ENCODE peak calls at places on chromosomes 4 and X, in ten cellular contexts. D is psoas muscle; O is tibial artery; L is CD8-positive, alpha-beta T cell; K is left lung; E is mammary epithelial cell; T is uterus; N is GM23338; S is effector memory CD4-positive, alpha-beta T cell; G is PC-3. P is an unnamed sample.

GRCh38 chr4:17912011-17912410 is 101.2 kb downstream of the NCAPG start:
- DNase-seq in D (peak; percentile 38), O (no peak), L (no peak), K (no peak), E (no peak), T (no peak), N (no peak), S (no peak), G (no peak), P (no peak)

GRCh38 chrX:78800114-78800513 is 52.6 kb downstream of the LPAR4 start:
- DNase-seq in D (no peak), O (no peak), L (no peak), K (no peak), E (no peak), T (no peak), N (no peak), S (no peak), G (no peak), P (no peak)

GRCh38 chr4:113371061-113371460 is 321.6 kb downstream of the ANK2 start:
- DNase-seq in D (no peak), O (no peak), L (no peak), K (no peak), E (no peak), T (no peak), N (no peak), S (no peak), G (no peak), P (no peak)

GRCh38 chr4:118909173-118909956 is 20.7 kb downstream of the SYNPO2 start:
- DNase-seq in D (no peak), O (no peak), L (no peak), K (no peak), E (no peak), T (no peak), N (no peak), S (no peak), G (no peak), P (no peak)

GRCh38 chr4:140252742-140253555 is 99.0 kb upstream of the MAML3 start:
- DNase-seq in D (peak; percentile 83), O (peak; percentile 82), L (peak; percentile 80), K (peak; percentile 95), E (peak; percentile 58), T (peak; percentile 82), N (peak; percentile 74), S (no peak), G (peak; percentile 78), P (peak; percentile 87)

GRCh38 chr4:6154875-6155274 is 45.5 kb downstream of the JAKMIP1 start:
- DNase-seq in D (no peak), O (no peak), L (no peak), K (no peak), E (no peak), T (no peak), N (peak; percentile 21), S (no peak), G (no peak), P (no peak)

GRCh38 chrX:101744085-101744484 is 84.4 kb upstream of the ARMCX2 start:
- DNase-seq in D (no peak), O (no peak), L (no peak), K (no peak), E (no peak), T (no peak), N (no peak), S (no peak), G (no peak), P (no peak)

GRCh38 chr4:164304861-164305260 is 449.1 kb upstream of the SMIM31 start:
- DNase-seq in D (no peak), O (no peak), L (no peak), K (no peak), E (peak; percentile 35), T (no peak), N (no peak), S (no peak), G (peak; percentile 72), P (no peak)

GRCh38 chr4:52051213-52051614 is at the start of gene SPATA18:
- DNase-seq in D (peak; percentile 57), O (no peak), L (no peak), K (peak; percentile 73), E (peak; percentile 41), T (peak; percentile 43), N (peak; percentile 12), S (no peak), G (no peak), P (no peak)

GRCh38 chrX:46574941-46575381 is 1.4 kb downstream of the CHST7 start:
- DNase-seq in D (no peak), O (no peak), L (peak; percentile 55), K (peak; percentile 85), E (peak; percentile 51), T (no peak), N (peak; percentile 37), S (peak; percentile 10), G (no peak), P (no peak)
- H3K4me3 ChIP-seq in D (peak overlapping the region; percentile 66), O (peak overlapping the region; percentile 73), L (peak overlapping the region; percentile 63), K (peak overlapping the region; percentile 21), E (peak overlapping the region; percentile 42), T (peak overlapping the region; percentile 34), N (peak overlapping the region; percentile 73), S (peak overlapping the region; percentile 60), G (peak overlapping the region; percentile 94), P (peak overlapping the region; percentile 66)

DNA sequence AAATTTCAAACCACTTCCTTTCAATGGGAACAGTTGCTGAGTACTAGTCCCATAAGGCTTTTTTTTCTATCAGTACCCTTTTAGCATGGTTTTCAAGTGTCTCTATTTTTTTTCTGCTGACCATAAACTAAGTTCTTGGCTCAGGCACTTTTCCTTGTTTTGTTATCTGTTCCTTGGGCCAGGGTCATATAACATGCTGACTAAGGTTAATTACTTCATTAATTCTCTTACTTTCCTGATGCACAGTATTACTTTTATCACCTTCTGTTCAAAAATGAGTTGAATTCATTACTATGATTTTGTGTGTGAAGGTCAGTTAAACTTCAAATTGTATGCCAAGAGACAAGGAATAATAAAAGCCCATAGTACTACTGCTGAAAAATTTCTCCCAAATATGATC is 19.7 kb upstream of the BTC start:
- DNase-seq in D (no peak), O (no peak), L (no peak), K (no peak), E (no peak), T (no peak), N (no peak), S (no peak), G (no peak), P (no peak)
- H3K36me3 ChIP-seq in D (no peaks in the 10 kb centered on the region), O (no peaks in the 10 kb centered on the region), L (no peaks in the 10 kb centered on the region), K (no peaks in the 10 kb centered on the region), E (no peaks in the 10 kb centered on the region), T (no peaks in the 10 kb centered on the region), N (no peaks in the 10 kb centered on the region), S (no peaks in the 10 kb centered on the region), G (no peaks in the 10 kb centered on the region), P (no peaks in the 10 kb centered on the region)

GRCh38 chr4:168993724-168994510 is 16.1 kb downstream of the CBR4 start:
- DNase-seq in D (no peak), O (no peak), L (no peak), K (no peak), E (peak; percentile 64), T (peak; percentile 31), N (no peak), S (no peak), G (no peak), P (no peak)
- H3K4me3 ChIP-seq in D (no peak overlapping the region), O (no peak overlapping the region), L (no peak overlapping the region), K (no peak overlapping the region), E (no peak overlapping the region), T (no peak overlapping the region), N (no peak overlapping the region), S (no peak overlapping the region), G (no peak overlapping the region), P (no peak overlapping the region)

GRCh38 chr4:10093801-10094552 is 22.6 kb downstream of the WDR1 start:
- DNase-seq in D (peak; percentile 42), O (no peak), L (no peak), K (peak; percentile 46), E (peak; percentile 60), T (no peak), N (no peak), S (no peak), G (no peak), P (no peak)
- H3K36me3 ChIP-seq in D (peaks cover 16% of the 10 kb centered on the region), O (peaks cover 79% of the 10 kb centered on the region), L (peaks cover 87% of the 10 kb centered on the region), K (peaks cover 100% of the 10 kb centered on the region), E (peaks cover 34% of the 10 kb centered on the region), T (no peaks in the 10 kb centered on the region), N (peaks cover 32% of the 10 kb centered on the region), S (peaks cover 80% of the 10 kb centered on the region), G (peaks cover 43% of the 10 kb centered on the region), P (peaks cover 90% of the 10 kb centered on the region)

GRCh38 chrX:51853251-51853650 is 40.2 kb upstream of the MAGED1 start:
- DNase-seq in D (no peak), O (no peak), L (no peak), K (no peak), E (no peak), T (no peak), N (peak; percentile 5), S (no peak), G (no peak), P (peak; percentile 51)
- H3K4me3 ChIP-seq in D (no peak overlapping the region), O (no peak overlapping the region), L (no peak overlapping the region), K (no peak overlapping the region), E (no peak overlapping the region), T (no peak overlapping the region), N (peak overlapping the region; percentile 23), S (no peak overlapping the region), G (no peak overlapping the region), P (no peak overlapping the region)

DNA sequence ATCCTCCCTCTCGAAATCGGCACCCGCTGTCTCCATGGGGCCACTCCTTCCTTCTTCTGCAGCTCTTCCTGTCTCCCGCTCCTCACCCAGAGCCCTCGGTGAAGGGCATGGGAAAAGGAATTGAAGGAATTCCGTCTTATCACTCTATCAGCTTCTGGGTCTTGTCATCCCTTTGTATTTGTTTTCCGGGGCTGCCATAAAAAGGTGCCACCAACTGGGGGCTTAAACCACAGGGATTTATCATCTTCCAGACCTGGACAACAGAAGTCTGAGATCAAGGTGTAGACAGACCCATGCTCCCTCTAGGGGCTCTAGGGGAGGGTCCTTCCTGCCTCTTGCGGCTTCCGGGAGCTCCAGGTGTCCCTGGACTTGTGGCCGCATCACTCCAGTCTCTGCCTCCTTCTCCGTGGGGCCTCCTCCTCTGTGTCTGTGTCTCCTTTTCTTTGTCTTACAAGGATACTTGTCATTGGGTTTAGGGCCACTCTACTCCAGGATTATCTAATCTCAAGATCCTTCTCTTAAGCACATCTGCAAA is 24.0 kb downstream of the CD99 start:
- DNase-seq in D (no peak), O (no peak), L (no peak), K (no peak), E (no peak), T (no peak), N (no peak), S (no peak), G (no peak), P (no peak)
- H3K36me3 ChIP-seq in D (peaks cover 12% of the 10 kb centered on the region), O (peaks cover 61% of the 10 kb centered on the region), L (peaks cover 17% of the 10 kb centered on the region), K (peaks cover 65% of the 10 kb centered on the region), E (no peaks in the 10 kb centered on the region), T (no peaks in the 10 kb centered on the region), N (no peaks in the 10 kb centered on the region), S (peaks cover 42% of the 10 kb centered on the region), G (peaks cover 12% of the 10 kb centered on the region), P (peaks cover 36% of the 10 kb centered on the region)